ENCODE peak calls at places on chromosomes 13 and 19, in five cellular contexts. One of them, this sample, is unnamed.
A peak's percentile ranks its signal among the peaks of the same experiment; 100 is the strongest.

GRCh38 chr13:75423946-75424345 is 58.0 kb downstream of the TBC1D4 start:
- DNase-seq in H1: no peak
- DNase-seq in HCT116: no peak
- DNase-seq in HepG2: no peak
- DNase-seq in SK-N-SH: no peak
- DNase-seq in this sample: no peak

GRCh38 chr13:47299316-47299715 is 402.5 kb upstream of the HTR2A start:
- DNase-seq in H1: no peak
- DNase-seq in HCT116: no peak
- DNase-seq in HepG2: no peak
- DNase-seq in SK-N-SH: no peak
- DNase-seq in this sample: no peak

GRCh38 chr19:13615890-13616289 is 109.6 kb upstream of the CACNA1A start:
- DNase-seq in H1: no peak
- DNase-seq in HCT116: no peak
- DNase-seq in HepG2: no peak
- DNase-seq in SK-N-SH: no peak
- DNase-seq in this sample: no peak

GRCh38 chr13:31951215-31951678 is 80.3 kb upstream of the FRY start:
- DNase-seq in H1: no peak
- DNase-seq in HCT116: no peak
- DNase-seq in HepG2: no peak
- DNase-seq in SK-N-SH: no peak
- DNase-seq in this sample: peak; percentile 35

GRCh38 chr19:6532244-6532999 is 1.6 kb downstream of the TNFSF9 start:
- DNase-seq in H1: no peak
- DNase-seq in HCT116: no peak
- DNase-seq in HepG2: no peak
- DNase-seq in SK-N-SH: no peak
- DNase-seq in this sample: no peak

GRCh38 chr19:36266375-36266961 is 51.6 kb downstream of the ZNF146 start:
- DNase-seq in H1: no peak
- DNase-seq in HCT116: no peak
- DNase-seq in HepG2: no peak
- DNase-seq in SK-N-SH: no peak
- DNase-seq in this sample: no peak

GRCh38 chr19:42316223-42317211 is 3.4 kb downstream of the TMEM145 start:
- DNase-seq in H1: no peak
- DNase-seq in HCT116: no peak
- DNase-seq in HepG2: peak; percentile 46
- DNase-seq in SK-N-SH: peak; percentile 36
- DNase-seq in this sample: no peak

GRCh38 chr19:19451429-19452240 is 46.2 kb downstream of the GATAD2A start:
- DNase-seq in H1: no peak
- DNase-seq in HCT116: no peak
- DNase-seq in HepG2: no peak
- DNase-seq in SK-N-SH: no peak
- DNase-seq in this sample: no peak

GRCh38 chr13:49828452-49828851 is 36.0 kb upstream of the KPNA3 start:
- DNase-seq in H1: no peak
- DNase-seq in HCT116: no peak
- DNase-seq in HepG2: no peak
- DNase-seq in SK-N-SH: no peak
- DNase-seq in this sample: peak; percentile 18

GRCh38 chr13:42396501-42396900 is 124.5 kb downstream of the AKAP11 start:
- DNase-seq in H1: no peak
- DNase-seq in HCT116: no peak
- DNase-seq in HepG2: no peak
- DNase-seq in SK-N-SH: no peak
- DNase-seq in this sample: no peak

GRCh38 chr19:28501979-28502378 is 711.0 kb downstream of the UQCRFS1 start:
- DNase-seq in H1: no peak
- DNase-seq in HCT116: no peak
- DNase-seq in HepG2: no peak
- DNase-seq in SK-N-SH: no peak
- DNase-seq in this sample: no peak

GRCh38 chr13:53064721-53065120 is 36.1 kb downstream of the OLFM4 start:
- DNase-seq in H1: no peak
- DNase-seq in HCT116: no peak
- DNase-seq in HepG2: no peak
- DNase-seq in SK-N-SH: peak; percentile 39
- DNase-seq in this sample: no peak

GRCh38 chr19:10587022-10587838 is at the start of gene AP1M2:
- DNase-seq in H1: peak; percentile 79
- DNase-seq in HCT116: peak; percentile 42
- DNase-seq in HepG2: no peak
- DNase-seq in SK-N-SH: no peak
- DNase-seq in this sample: peak; percentile 74

GRCh38 chr13:50370303-50370950 is 355.2 kb downstream of the KCNRG start:
- DNase-seq in H1: no peak
- DNase-seq in HCT116: no peak
- DNase-seq in HepG2: no peak
- DNase-seq in SK-N-SH: no peak
- DNase-seq in this sample: no peak

GRCh38 chr13:42066542-42066941 is 18.1 kb downstream of the DGKH start:
- DNase-seq in H1: no peak
- DNase-seq in HCT116: no peak
- DNase-seq in HepG2: no peak
- DNase-seq in SK-N-SH: no peak
- DNase-seq in this sample: no peak

GRCh38 chr13:32669030-32669646 is 82.9 kb downstream of the PDS5B start:
- DNase-seq in H1: no peak
- DNase-seq in HCT116: peak; percentile 28
- DNase-seq in HepG2: peak; percentile 53
- DNase-seq in SK-N-SH: peak; percentile 36
- DNase-seq in this sample: no peak

GRCh38 chr19:45098521-45099464 is 5.8 kb downstream of the PPP1R37 start:
- DNase-seq in H1: no peak
- DNase-seq in HCT116: no peak
- DNase-seq in HepG2: peak; percentile 40
- DNase-seq in SK-N-SH: no peak
- DNase-seq in this sample: no peak

GRCh38 chr19:13169769-13170168 is 19.6 kb downstream of the IER2 start:
- DNase-seq in H1: no peak
- DNase-seq in HCT116: peak; percentile 91
- DNase-seq in HepG2: no peak
- DNase-seq in SK-N-SH: no peak
- DNase-seq in this sample: peak; percentile 90

GRCh38 chr19:17370026-17370587 is 7.0 kb downstream of the PLVAP start:
- DNase-seq in H1: no peak
- DNase-seq in HCT116: no peak
- DNase-seq in HepG2: no peak
- DNase-seq in SK-N-SH: no peak
- DNase-seq in this sample: no peak

GRCh38 chr19:29881386-29881785 is 60.7 kb upstream of the URI1 start:
- DNase-seq in H1: no peak
- DNase-seq in HCT116: no peak
- DNase-seq in HepG2: no peak
- DNase-seq in SK-N-SH: no peak
- DNase-seq in this sample: no peak

GRCh38 chr19:46823049-46823448 is 27.6 kb downstream of the AP2S1 start:
- DNase-seq in H1: no peak
- DNase-seq in HCT116: no peak
- DNase-seq in HepG2: no peak
- DNase-seq in SK-N-SH: no peak
- DNase-seq in this sample: no peak

GRCh38 chr13:27853345-27853744 is 61.1 kb downstream of the GSX1 start:
- DNase-seq in H1: no peak
- DNase-seq in HCT116: no peak
- DNase-seq in HepG2: no peak
- DNase-seq in SK-N-SH: no peak
- DNase-seq in this sample: no peak

GRCh38 chr19:2845107-2845506 is 3.8 kb downstream of the ZNF555 start:
- DNase-seq in H1: no peak
- DNase-seq in HCT116: no peak
- DNase-seq in HepG2: no peak
- DNase-seq in SK-N-SH: no peak
- DNase-seq in this sample: no peak

GRCh38 chr19:2850256-2850925 is 9.1 kb downstream of the ZNF555 start:
- DNase-seq in H1: no peak
- DNase-seq in HCT116: no peak
- DNase-seq in HepG2: no peak
- DNase-seq in SK-N-SH: no peak
- DNase-seq in this sample: no peak

GRCh38 chr19:2847507-2847906 is 6.2 kb downstream of the ZNF555 start:
- DNase-seq in H1: no peak
- DNase-seq in HCT116: no peak
- DNase-seq in HepG2: no peak
- DNase-seq in SK-N-SH: no peak
- DNase-seq in this sample: no peak

GRCh38 chr19:2848625-2849024 is 7.3 kb downstream of the ZNF555 start:
- DNase-seq in H1: no peak
- DNase-seq in HCT116: no peak
- DNase-seq in HepG2: no peak
- DNase-seq in SK-N-SH: no peak
- DNase-seq in this sample: no peak

DNA sequence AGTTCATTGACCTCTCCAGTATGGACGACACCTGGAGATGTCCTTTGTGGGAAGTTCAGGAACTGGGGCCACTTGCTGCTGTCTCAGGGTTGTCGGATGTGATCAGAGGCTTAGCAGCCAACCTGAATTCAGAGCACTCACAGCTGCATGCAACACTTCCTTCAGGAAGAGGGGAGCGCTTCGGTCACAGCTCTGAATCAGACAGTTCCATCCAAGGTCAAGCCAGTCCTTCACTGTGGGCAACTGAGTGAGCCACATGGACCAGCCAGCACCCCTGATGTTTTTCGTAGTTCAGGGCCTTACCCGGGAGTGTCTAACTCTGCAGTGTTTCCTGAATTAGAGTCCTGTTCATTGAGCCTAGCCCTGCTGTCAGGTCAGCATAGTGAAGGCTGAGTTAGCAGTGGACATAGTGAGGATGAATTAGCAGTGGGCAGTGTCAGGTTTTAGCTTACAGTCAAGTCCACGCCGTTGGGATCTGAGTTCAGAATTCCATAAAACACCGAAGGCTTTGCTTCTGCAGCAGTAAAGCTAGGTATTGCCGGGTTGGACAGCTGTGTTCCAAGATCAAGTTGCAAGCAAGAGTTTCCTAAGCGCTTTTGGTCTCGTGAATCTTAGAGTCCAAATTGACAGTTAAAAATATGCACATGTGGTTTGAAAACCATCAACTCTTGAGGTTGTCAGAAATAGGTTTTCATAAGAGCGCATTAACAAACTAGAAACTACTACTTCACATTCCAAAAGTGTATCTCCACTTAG is 5.1 kb downstream of the ZNF555 start:
- DNase-seq in H1: no peak
- DNase-seq in HCT116: no peak
- DNase-seq in HepG2: no peak
- DNase-seq in SK-N-SH: no peak
- DNase-seq in this sample: no peak
- TF ChIP-seq JUND in H1: no peak
- TF ChIP-seq JUND in HCT116: no peak
- TF ChIP-seq JUND in HepG2: no peak
- TF ChIP-seq JUND in SK-N-SH: no peak
- TF ChIP-seq JUND in this sample: no peak

GRCh38 chr19:53537523-53538377 is at the start of gene ZNF331:
- DNase-seq in H1: peak; percentile 81
- DNase-seq in HCT116: no peak
- DNase-seq in HepG2: peak; percentile 39
- DNase-seq in SK-N-SH: peak; percentile 88
- DNase-seq in this sample: no peak
- TF ChIP-seq JUND in H1: no peak
- TF ChIP-seq JUND in HCT116: no peak
- TF ChIP-seq JUND in HepG2: no peak
- TF ChIP-seq JUND in SK-N-SH: no peak
- TF ChIP-seq JUND in this sample: no peak

GRCh38 chr19:51324082-51324481 is 12.6 kb downstream of the IGLON5 start:
- DNase-seq in H1: no peak
- DNase-seq in HCT116: no peak
- DNase-seq in HepG2: no peak
- DNase-seq in SK-N-SH: no peak
- DNase-seq in this sample: no peak

GRCh38 chr19:51321799-51322198 is 10.4 kb downstream of the IGLON5 start:
- DNase-seq in H1: no peak
- DNase-seq in HCT116: no peak
- DNase-seq in HepG2: no peak
- DNase-seq in SK-N-SH: no peak
- DNase-seq in this sample: no peak

GRCh38 chr19:51325161-51325979 is 13.9 kb downstream of the IGLON5 start:
- DNase-seq in H1: no peak
- DNase-seq in HCT116: no peak
- DNase-seq in HepG2: no peak
- DNase-seq in SK-N-SH: no peak
- DNase-seq in this sample: no peak

GRCh38 chr19:51326216-51327065 is 15.0 kb downstream of the IGLON5 start:
- DNase-seq in H1: no peak
- DNase-seq in HCT116: no peak
- DNase-seq in HepG2: no peak
- DNase-seq in SK-N-SH: no peak
- DNase-seq in this sample: no peak

GRCh38 chr19:51323481-51323891 is 12.0 kb downstream of the IGLON5 start:
- DNase-seq in H1: no peak
- DNase-seq in HCT116: no peak
- DNase-seq in HepG2: no peak
- DNase-seq in SK-N-SH: no peak
- DNase-seq in this sample: no peak
- TF ChIP-seq JUND in H1: no peak
- TF ChIP-seq JUND in HCT116: no peak
- TF ChIP-seq JUND in HepG2: no peak
- TF ChIP-seq JUND in SK-N-SH: no peak
- TF ChIP-seq JUND in this sample: no peak

GRCh38 chr13:110305949-110306339 is 1.0 kb downstream of the COL4A1 start:
- DNase-seq in H1: no peak
- DNase-seq in HCT116: no peak
- DNase-seq in HepG2: no peak
- DNase-seq in SK-N-SH: no peak
- DNase-seq in this sample: no peak

GRCh38 chr13:110307697-110308376 is 753 bp downstream of the COL4A2 start:
- DNase-seq in H1: peak; percentile 70
- DNase-seq in HCT116: no peak
- DNase-seq in HepG2: no peak
- DNase-seq in SK-N-SH: no peak
- DNase-seq in this sample: no peak

GRCh38 chr13:110308377-110309158 is 1.5 kb downstream of the COL4A2 start:
- DNase-seq in H1: peak; percentile 60
- DNase-seq in HCT116: no peak
- DNase-seq in HepG2: no peak
- DNase-seq in SK-N-SH: peak; percentile 66
- DNase-seq in this sample: peak; percentile 27

GRCh38 chr13:110306340-110306959 is 507 bp downstream of the COL4A1 start:
- DNase-seq in H1: peak; percentile 86
- DNase-seq in HCT116: no peak
- DNase-seq in HepG2: no peak
- DNase-seq in SK-N-SH: peak; percentile 64
- DNase-seq in this sample: no peak

GRCh38 chr13:110306960-110307696 is at the start of the genes COL4A1 and COL4A2:
- DNase-seq in H1: no peak
- DNase-seq in HCT116: no peak
- DNase-seq in HepG2: no peak
- DNase-seq in SK-N-SH: peak; percentile 84
- DNase-seq in this sample: no peak
- TF ChIP-seq JUND in H1: no peak
- TF ChIP-seq JUND in HCT116: no peak
- TF ChIP-seq JUND in HepG2: no peak
- TF ChIP-seq JUND in SK-N-SH: no peak
- TF ChIP-seq JUND in this sample: no peak